ENCODE peak calls at places on chromosomes 13 and 19, in four cellular contexts. One of them, this sample, is unnamed.

GRCh38 chr19:55640043-55640576 is 692 bp upstream of the ZNF580 start:
- DNase-seq in psoas muscle: peak
- DNase-seq in mammary epithelial cell: peak
- DNase-seq in A549: peak
- DNase-seq in this sample: no peak

GRCh38 chr13:70173236-70173959 is 65.1 kb upstream of the KLHL1 start:
- DNase-seq in mammary epithelial cell: no peak
- DNase-seq in psoas muscle: no peak
- DNase-seq in A549: no peak
- DNase-seq in this sample: no peak

GRCh38 chr13:97540696-97541095 is 106.7 kb downstream of the RAP2A start:
- DNase-seq in A549: no peak
- DNase-seq in psoas muscle: no peak
- DNase-seq in mammary epithelial cell: no peak
- DNase-seq in this sample: no peak

GRCh38 chr13:99969934-99970760 is 1.4 kb downstream of the ZIC5 start:
- DNase-seq in psoas muscle: no peak
- DNase-seq in mammary epithelial cell: peak
- DNase-seq in A549: peak
- DNase-seq in this sample: no peak

GRCh38 chr19:53945441-53945840 is 17.3 kb upstream of the CACNG8 start:
- DNase-seq in psoas muscle: no peak
- DNase-seq in mammary epithelial cell: peak
- DNase-seq in A549: peak
- DNase-seq in this sample: peak

GRCh38 chr19:54464044-54464623 is 556 bp upstream of the LENG9 start:
- DNase-seq in psoas muscle: peak
- DNase-seq in A549: peak
- DNase-seq in mammary epithelial cell: peak
- DNase-seq in this sample: peak

GRCh38 chr13:67278230-67278629 is 48.1 kb upstream of the PCDH9 start:
- DNase-seq in mammary epithelial cell: no peak
- DNase-seq in psoas muscle: no peak
- DNase-seq in A549: no peak
- DNase-seq in this sample: no peak

GRCh38 chr13:114110091-114110829 is 22.2 kb downstream of the RASA3 start:
- DNase-seq in psoas muscle: peak
- DNase-seq in mammary epithelial cell: no peak
- DNase-seq in A549: peak
- DNase-seq in this sample: peak

GRCh38 chr13:35781044-35781443 is 304.6 kb upstream of the MAB21L1 start:
- DNase-seq in psoas muscle: no peak
- DNase-seq in A549: no peak
- DNase-seq in mammary epithelial cell: no peak
- DNase-seq in this sample: no peak

GRCh38 chr13:113978741-113979481 is 5.0 kb upstream of the C13orf46 start:
- DNase-seq in A549: no peak
- DNase-seq in mammary epithelial cell: no peak
- DNase-seq in psoas muscle: peak
- DNase-seq in this sample: no peak

GRCh38 chr13:33918199-33918932 is 100.4 kb downstream of the RFC3 start:
- DNase-seq in mammary epithelial cell: peak
- DNase-seq in psoas muscle: peak
- DNase-seq in A549: peak
- DNase-seq in this sample: no peak

GRCh38 chr13:72792640-72793039 is 10.7 kb downstream of the PIBF1 start:
- DNase-seq in psoas muscle: no peak
- DNase-seq in mammary epithelial cell: no peak
- DNase-seq in A549: no peak
- DNase-seq in this sample: no peak

GRCh38 chr13:70457474-70457873 is 349.2 kb upstream of the KLHL1 start:
- DNase-seq in mammary epithelial cell: no peak
- DNase-seq in psoas muscle: no peak
- DNase-seq in A549: peak
- DNase-seq in this sample: no peak

GRCh38 chr13:30382836-30383525 is 39.3 kb upstream of the UBE2L5 start:
- DNase-seq in psoas muscle: no peak
- DNase-seq in mammary epithelial cell: no peak
- DNase-seq in A549: no peak
- DNase-seq in this sample: no peak

GRCh38 chr19:3863648-3864047 is 5.2 kb downstream of the ZFR2 start:
- DNase-seq in mammary epithelial cell: no peak
- DNase-seq in A549: no peak
- DNase-seq in psoas muscle: no peak
- DNase-seq in this sample: no peak

GRCh38 chr19:4870025-4870700 is 2.7 kb upstream of the PLIN3 start:
- DNase-seq in psoas muscle: peak
- DNase-seq in mammary epithelial cell: peak
- DNase-seq in A549: peak
- DNase-seq in this sample: no peak

GRCh38 chr19:41548954-41549688 is 26.8 kb upstream of the CEACAM21 start:
- DNase-seq in A549: no peak
- DNase-seq in mammary epithelial cell: no peak
- DNase-seq in psoas muscle: no peak
- DNase-seq in this sample: no peak

DNA sequence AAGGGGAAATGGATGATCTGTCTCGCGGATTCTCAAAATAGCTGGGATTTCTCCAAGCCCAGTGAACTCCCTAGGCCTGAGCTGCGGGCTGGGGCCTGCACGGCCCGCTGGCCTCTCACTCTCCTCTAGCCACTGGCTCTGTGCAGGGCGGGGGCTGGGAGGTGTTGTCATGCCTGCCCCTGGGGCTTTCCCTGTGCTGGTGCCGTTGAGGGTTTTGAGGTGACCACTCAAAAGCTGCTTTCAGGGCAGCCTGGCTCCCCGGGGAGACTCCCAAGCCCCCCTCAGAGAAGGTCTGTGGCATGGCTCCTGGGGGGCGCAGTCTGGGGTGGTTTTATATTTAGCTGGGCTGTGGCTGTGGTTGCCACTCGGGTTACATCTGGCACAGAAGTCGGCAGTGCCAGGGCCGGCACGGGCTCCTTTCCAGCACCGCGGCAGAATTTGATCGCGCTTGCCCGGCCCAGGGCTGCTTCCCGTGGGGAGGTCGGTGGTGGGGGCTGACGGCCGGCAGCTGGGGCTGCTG is 10.0 kb downstream of the NDUFB7 start:
- DNase-seq in A549: no peak
- DNase-seq in psoas muscle: peak
- DNase-seq in mammary epithelial cell: peak
- DNase-seq in this sample: peak
- H3K27ac ChIP-seq in A549: no peak
- H3K27ac ChIP-seq in psoas muscle: peak
- H3K27ac ChIP-seq in mammary epithelial cell: peak
- H3K27ac ChIP-seq in this sample: peak

DNA sequence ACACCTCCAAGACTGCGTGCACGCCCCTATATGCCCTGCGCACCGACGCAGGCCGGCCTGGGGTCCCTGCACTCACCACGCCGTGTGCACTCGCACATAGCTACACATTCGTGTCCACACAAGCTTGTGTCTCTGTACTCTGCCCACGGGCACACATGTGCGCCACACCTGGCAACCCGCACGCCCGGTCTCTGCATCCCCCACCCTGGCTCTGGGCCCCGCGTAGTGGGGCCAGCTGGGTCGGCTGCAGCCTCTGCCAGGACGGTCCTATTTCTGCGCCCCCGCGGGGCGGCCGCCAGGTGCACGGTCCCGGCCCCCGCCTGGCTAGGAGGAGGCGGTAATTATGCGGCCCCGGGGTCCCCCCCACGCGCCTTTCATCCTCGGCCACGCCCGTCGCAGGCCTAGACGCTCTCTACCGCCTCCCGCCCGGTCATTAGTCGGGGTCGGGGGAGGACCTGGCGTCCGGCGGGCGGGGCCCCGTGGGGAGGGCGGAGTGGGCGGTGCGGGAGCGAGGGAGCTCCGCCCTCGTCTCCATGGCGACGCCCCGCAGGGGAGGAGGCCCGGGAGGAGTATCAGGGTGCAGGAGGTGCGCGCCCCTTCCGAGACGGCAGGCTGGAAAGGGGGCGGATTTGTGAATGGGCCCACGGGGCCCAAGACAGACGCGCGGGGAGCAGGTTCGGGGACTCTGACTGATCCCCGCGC is 2.9 kb upstream of the CIRBP start:
- DNase-seq in psoas muscle: peak
- DNase-seq in mammary epithelial cell: peak
- DNase-seq in A549: peak
- DNase-seq in this sample: peak
- TF ChIP-seq CTCF in psoas muscle: no peak
- TF ChIP-seq CTCF in mammary epithelial cell: no peak
- TF ChIP-seq CTCF in A549: no peak
- TF ChIP-seq CTCF in this sample: no peak

GRCh38 chr13:102703721-102704035 is 8.8 kb upstream of the METTL21C start:
- DNase-seq in A549: no peak
- DNase-seq in mammary epithelial cell: no peak
- DNase-seq in psoas muscle: no peak
- DNase-seq in this sample: no peak
- H3K4me3 ChIP-seq in A549: no peak
- H3K4me3 ChIP-seq in mammary epithelial cell: no peak
- H3K4me3 ChIP-seq in psoas muscle: no peak
- H3K4me3 ChIP-seq in this sample: no peak

DNA sequence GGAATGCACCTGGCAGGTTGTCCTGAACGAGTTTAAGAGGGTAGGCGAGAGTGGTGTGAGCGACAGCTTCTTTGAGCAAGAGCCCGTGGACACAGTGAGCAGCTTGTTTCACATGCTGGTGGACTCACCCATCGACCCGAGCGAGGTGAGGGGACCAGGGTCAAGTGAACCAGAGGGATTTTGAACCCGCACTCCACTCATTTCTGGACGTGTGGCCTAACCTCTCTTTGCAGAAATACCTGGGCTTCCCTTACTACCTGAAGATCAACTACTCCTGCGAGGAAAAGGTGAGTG is 1.7 kb downstream of the CATSPERG start:
- DNase-seq in A549: no peak
- DNase-seq in psoas muscle: no peak
- DNase-seq in mammary epithelial cell: no peak
- DNase-seq in this sample: no peak
- H3K27ac ChIP-seq in A549: peak
- H3K27ac ChIP-seq in psoas muscle: peak
- H3K27ac ChIP-seq in mammary epithelial cell: peak
- H3K27ac ChIP-seq in this sample: peak

GRCh38 chr19:58407658-58408151 is 744 bp upstream of the ZNF584 start:
- DNase-seq in psoas muscle: no peak
- DNase-seq in mammary epithelial cell: no peak
- DNase-seq in A549: no peak
- DNase-seq in this sample: no peak

GRCh38 chr19:58408152-58409009 is at the start of gene ZNF584:
- DNase-seq in psoas muscle: peak
- DNase-seq in mammary epithelial cell: peak
- DNase-seq in A549: peak
- DNase-seq in this sample: peak

GRCh38 chr19:58409010-58409790 is 751 bp downstream of the ZNF584 start:
- DNase-seq in mammary epithelial cell: no peak
- DNase-seq in psoas muscle: no peak
- DNase-seq in A549: peak
- DNase-seq in this sample: peak

GRCh38 chr19:58401825-58402433 is 6.5 kb downstream of the RNF225 start:
- DNase-seq in psoas muscle: no peak
- DNase-seq in A549: no peak
- DNase-seq in mammary epithelial cell: no peak
- DNase-seq in this sample: no peak

DNA sequence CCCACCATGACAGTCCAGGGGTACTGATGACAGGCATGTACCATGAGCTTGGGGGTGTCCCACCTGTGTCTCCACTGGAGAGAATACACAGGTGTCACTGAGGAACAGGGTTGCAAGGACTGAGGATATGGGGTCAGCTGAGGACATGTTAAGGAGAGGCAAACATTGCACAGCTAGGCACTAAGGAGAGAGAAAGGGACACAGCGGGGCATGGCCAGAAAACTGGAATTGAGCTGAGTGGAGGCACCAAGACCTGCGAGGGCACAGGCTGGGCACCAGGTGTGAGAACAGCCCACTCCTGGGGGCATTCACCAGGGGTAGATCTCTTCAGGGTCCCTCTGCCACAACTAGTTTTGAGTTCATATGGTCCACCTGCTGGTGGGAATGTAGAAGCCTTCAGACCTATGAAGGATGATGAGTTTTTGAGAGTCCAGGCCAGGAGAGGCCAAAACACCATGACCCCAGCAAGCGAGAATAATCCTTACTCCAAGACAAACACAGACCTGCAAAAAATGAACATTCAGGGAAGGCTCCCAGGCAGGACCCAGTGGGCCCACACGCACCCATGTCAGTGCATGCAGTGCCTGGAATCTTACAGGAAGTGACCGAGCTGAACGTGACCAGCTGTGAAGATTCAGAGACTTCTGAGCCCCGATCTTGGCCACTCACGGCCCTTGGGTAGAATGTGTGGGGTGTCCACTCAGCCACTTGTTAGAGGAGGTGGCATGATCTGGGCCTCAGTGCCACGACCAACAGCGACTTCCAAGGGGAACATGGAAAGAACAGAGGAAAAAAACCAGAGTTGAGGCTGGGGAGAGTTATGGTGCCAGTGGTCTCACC is 1.4 kb upstream of the ZNF584 start:
- DNase-seq in psoas muscle: no peak
- DNase-seq in mammary epithelial cell: no peak
- DNase-seq in A549: peak
- DNase-seq in this sample: no peak
- TF ChIP-seq CTCF in psoas muscle: peak
- TF ChIP-seq CTCF in mammary epithelial cell: peak
- TF ChIP-seq CTCF in A549: peak
- TF ChIP-seq CTCF in this sample: no peak

DNA sequence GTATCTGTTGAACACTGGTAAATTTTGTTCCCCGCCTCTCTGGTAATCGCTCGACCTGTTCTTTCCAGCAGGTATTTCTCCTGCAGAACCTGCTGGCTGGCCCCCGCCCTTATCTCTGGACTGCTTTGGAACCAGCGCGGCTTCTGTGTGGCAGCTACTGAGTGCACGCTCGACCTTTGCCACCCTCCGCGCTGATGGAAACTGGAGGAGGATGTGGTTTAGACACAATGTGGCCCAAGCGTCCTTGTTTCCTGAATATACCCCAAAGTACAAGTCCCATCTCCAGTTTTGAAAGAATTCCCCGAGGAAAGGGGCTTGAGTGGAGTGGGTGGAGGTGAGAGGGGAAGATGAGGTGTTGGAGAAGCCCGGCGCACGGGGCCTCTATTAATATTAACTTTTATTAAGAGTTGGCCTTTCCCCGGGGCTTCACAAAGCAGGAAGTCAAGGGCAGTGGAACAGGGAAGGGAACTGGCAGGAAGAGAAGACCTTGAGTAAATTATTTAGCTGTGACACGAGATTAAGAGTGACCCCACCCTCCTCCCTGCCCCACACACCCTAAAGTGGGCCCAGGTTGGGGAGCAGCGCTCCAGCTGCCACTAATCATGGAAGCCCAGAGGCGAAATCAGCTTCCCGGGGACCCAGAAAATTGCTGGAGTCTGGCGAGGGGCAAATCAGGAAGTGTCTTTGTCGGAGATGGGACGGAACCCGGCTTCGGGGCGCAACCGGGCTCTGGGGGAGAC is 16.0 kb downstream of the CDX2 start:
- DNase-seq in mammary epithelial cell: no peak
- DNase-seq in psoas muscle: no peak
- DNase-seq in A549: no peak
- DNase-seq in this sample: no peak
- H3K4me3 ChIP-seq in mammary epithelial cell: peak
- H3K4me3 ChIP-seq in psoas muscle: peak
- H3K4me3 ChIP-seq in A549: peak
- H3K4me3 ChIP-seq in this sample: peak

This sample was measured in dorsolateral prefrontal cortex.